ENCODE peak calls at places on chromosome 6, in ten cellular contexts. One of them, this sample, is unnamed.

GRCh38 chr6:110662468-110663211 is 152.6 kb downstream of the CDK19 start:
- DNase-seq in mucosa of descending colon: no peak
- DNase-seq in suprapubic skin: no peak
- DNase-seq in fibroblast of the aortic adventitia: peak
- DNase-seq in GM12865: no peak
- DNase-seq in psoas muscle: no peak
- DNase-seq in astrocyte: no peak
- DNase-seq in HFF-Myc: no peak
- DNase-seq in spleen: no peak
- DNase-seq in neural crest cell: no peak
- DNase-seq in this sample: no peak

GRCh38 chr6:112198582-112198981 is 55.8 kb downstream of the LAMA4 start:
- DNase-seq in HFF-Myc: no peak
- DNase-seq in astrocyte: no peak
- DNase-seq in suprapubic skin: no peak
- DNase-seq in fibroblast of the aortic adventitia: no peak
- DNase-seq in neural crest cell: no peak
- DNase-seq in spleen: no peak
- DNase-seq in psoas muscle: no peak
- DNase-seq in GM12865: no peak
- DNase-seq in mucosa of descending colon: no peak
- DNase-seq in this sample: no peak

GRCh38 chr6:131787955-131788712 is 19.7 kb upstream of the ENPP1 start:
- DNase-seq in astrocyte: peak
- DNase-seq in psoas muscle: peak
- DNase-seq in GM12865: no peak
- DNase-seq in fibroblast of the aortic adventitia: peak
- DNase-seq in spleen: no peak
- DNase-seq in neural crest cell: no peak
- DNase-seq in suprapubic skin: no peak
- DNase-seq in mucosa of descending colon: no peak
- DNase-seq in HFF-Myc: no peak
- DNase-seq in this sample: no peak

GRCh38 chr6:89295981-89296380 is 19.1 kb downstream of the GABRR2 start:
- DNase-seq in mucosa of descending colon: no peak
- DNase-seq in HFF-Myc: no peak
- DNase-seq in GM12865: no peak
- DNase-seq in suprapubic skin: no peak
- DNase-seq in fibroblast of the aortic adventitia: no peak
- DNase-seq in astrocyte: no peak
- DNase-seq in spleen: no peak
- DNase-seq in neural crest cell: no peak
- DNase-seq in psoas muscle: no peak
- DNase-seq in this sample: peak

GRCh38 chr6:150606258-150607043 is 6.8 kb downstream of the PLEKHG1 start:
- DNase-seq in spleen: no peak
- DNase-seq in fibroblast of the aortic adventitia: no peak
- DNase-seq in psoas muscle: no peak
- DNase-seq in suprapubic skin: no peak
- DNase-seq in HFF-Myc: no peak
- DNase-seq in GM12865: no peak
- DNase-seq in mucosa of descending colon: no peak
- DNase-seq in neural crest cell: no peak
- DNase-seq in astrocyte: no peak
- DNase-seq in this sample: no peak

GRCh38 chr6:106787327-106788196 is 158.2 kb downstream of the QRSL1 start:
- DNase-seq in HFF-Myc: no peak
- DNase-seq in neural crest cell: no peak
- DNase-seq in fibroblast of the aortic adventitia: no peak
- DNase-seq in mucosa of descending colon: no peak
- DNase-seq in GM12865: no peak
- DNase-seq in spleen: no peak
- DNase-seq in suprapubic skin: no peak
- DNase-seq in psoas muscle: no peak
- DNase-seq in astrocyte: no peak
- DNase-seq in this sample: no peak

GRCh38 chr6:2132416-2132815 is 113.0 kb downstream of the GMDS start:
- DNase-seq in mucosa of descending colon: no peak
- DNase-seq in psoas muscle: no peak
- DNase-seq in HFF-Myc: no peak
- DNase-seq in suprapubic skin: no peak
- DNase-seq in GM12865: no peak
- DNase-seq in fibroblast of the aortic adventitia: peak
- DNase-seq in spleen: no peak
- DNase-seq in neural crest cell: no peak
- DNase-seq in astrocyte: peak
- DNase-seq in this sample: no peak

GRCh38 chr6:16639689-16640480 is 121.4 kb downstream of the ATXN1 start:
- DNase-seq in HFF-Myc: peak
- DNase-seq in astrocyte: peak
- DNase-seq in psoas muscle: no peak
- DNase-seq in neural crest cell: no peak
- DNase-seq in spleen: no peak
- DNase-seq in suprapubic skin: no peak
- DNase-seq in GM12865: no peak
- DNase-seq in mucosa of descending colon: no peak
- DNase-seq in fibroblast of the aortic adventitia: peak
- DNase-seq in this sample: no peak

DNA sequence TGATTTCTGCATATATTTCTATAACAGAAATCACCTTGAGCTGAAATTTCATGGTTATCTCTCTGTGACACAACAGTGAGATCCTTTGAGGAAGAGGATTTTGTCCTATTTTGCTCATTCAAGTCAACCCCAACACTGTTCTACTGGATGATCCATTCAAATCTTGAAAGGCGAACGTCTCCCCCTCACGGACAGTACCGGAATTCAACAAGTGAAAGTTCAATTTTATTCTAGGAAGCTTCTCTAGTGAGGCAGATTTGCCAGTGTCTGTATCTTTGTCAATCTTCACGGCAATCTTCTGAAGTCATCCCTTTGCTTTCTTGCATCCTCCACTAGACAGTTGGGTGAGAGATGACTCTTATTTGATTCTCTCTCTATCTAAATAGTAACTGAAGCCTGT is 91.7 kb upstream of the PDE7B start:
- DNase-seq in HFF-Myc: no peak
- DNase-seq in astrocyte: peak
- DNase-seq in mucosa of descending colon: no peak
- DNase-seq in psoas muscle: no peak
- DNase-seq in fibroblast of the aortic adventitia: no peak
- DNase-seq in GM12865: peak
- DNase-seq in suprapubic skin: no peak
- DNase-seq in neural crest cell: no peak
- DNase-seq in spleen: no peak
- DNase-seq in this sample: no peak
- TF ChIP-seq CTCF in HFF-Myc: no peak
- TF ChIP-seq CTCF in astrocyte: no peak
- TF ChIP-seq CTCF in mucosa of descending colon: no peak
- TF ChIP-seq CTCF in psoas muscle: no peak
- TF ChIP-seq CTCF in fibroblast of the aortic adventitia: no peak
- TF ChIP-seq CTCF in GM12865: peak
- TF ChIP-seq CTCF in suprapubic skin: no peak
- TF ChIP-seq CTCF in neural crest cell: no peak
- TF ChIP-seq CTCF in spleen: no peak
- TF ChIP-seq CTCF in this sample: no peak

DNA sequence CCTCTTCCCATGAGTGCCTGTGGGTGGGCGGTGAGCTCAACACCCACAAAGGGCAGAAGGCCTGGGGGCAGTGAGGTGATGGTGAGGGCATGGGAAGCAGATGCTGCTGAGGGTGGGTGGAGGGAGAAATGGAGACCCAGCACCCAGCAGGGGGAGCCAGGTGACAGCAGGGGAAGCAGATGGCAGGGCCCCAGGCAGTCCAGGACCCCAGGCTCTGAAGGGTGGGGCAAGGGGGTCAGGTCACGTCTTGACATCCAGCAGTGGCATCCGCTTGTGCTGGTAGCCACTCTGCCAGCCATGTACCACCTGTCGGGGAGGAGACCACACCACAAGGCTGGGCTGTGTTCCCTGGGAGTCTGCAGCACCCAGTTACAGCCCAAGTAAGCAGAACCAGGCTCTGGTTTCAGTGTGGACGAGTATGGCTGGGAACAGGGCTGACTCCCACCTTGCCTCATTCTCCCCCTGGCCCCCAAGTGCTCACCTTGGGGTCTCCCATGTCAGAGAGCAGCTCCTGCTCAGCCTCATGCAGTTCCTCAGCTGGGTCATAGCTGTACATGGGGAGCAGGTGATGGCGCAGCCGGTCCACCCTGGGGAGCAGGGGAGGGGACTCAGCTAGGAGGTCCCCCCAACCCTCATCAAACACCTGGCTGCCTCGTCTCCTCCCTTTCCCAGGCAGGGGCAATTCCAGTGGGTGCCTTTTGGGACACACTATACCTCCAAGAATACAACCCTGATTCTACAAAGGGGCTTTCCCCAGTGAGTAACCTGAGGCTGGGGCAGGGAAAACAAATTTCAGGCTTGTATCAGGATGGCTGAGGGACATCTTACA is 2.0 kb downstream of the SMIM29 start:
- DNase-seq in fibroblast of the aortic adventitia: no peak
- DNase-seq in GM12865: peak
- DNase-seq in spleen: peak
- DNase-seq in mucosa of descending colon: no peak
- DNase-seq in psoas muscle: peak
- DNase-seq in HFF-Myc: no peak
- DNase-seq in neural crest cell: peak
- DNase-seq in suprapubic skin: no peak
- DNase-seq in astrocyte: no peak
- DNase-seq in this sample: no peak
- TF ChIP-seq CTCF in fibroblast of the aortic adventitia: peak
- TF ChIP-seq CTCF in GM12865: peak
- TF ChIP-seq CTCF in spleen: peak
- TF ChIP-seq CTCF in mucosa of descending colon: no peak
- TF ChIP-seq CTCF in psoas muscle: peak
- TF ChIP-seq CTCF in HFF-Myc: peak
- TF ChIP-seq CTCF in neural crest cell: peak
- TF ChIP-seq CTCF in suprapubic skin: no peak
- TF ChIP-seq CTCF in astrocyte: peak
- TF ChIP-seq CTCF in this sample: peak

DNA sequence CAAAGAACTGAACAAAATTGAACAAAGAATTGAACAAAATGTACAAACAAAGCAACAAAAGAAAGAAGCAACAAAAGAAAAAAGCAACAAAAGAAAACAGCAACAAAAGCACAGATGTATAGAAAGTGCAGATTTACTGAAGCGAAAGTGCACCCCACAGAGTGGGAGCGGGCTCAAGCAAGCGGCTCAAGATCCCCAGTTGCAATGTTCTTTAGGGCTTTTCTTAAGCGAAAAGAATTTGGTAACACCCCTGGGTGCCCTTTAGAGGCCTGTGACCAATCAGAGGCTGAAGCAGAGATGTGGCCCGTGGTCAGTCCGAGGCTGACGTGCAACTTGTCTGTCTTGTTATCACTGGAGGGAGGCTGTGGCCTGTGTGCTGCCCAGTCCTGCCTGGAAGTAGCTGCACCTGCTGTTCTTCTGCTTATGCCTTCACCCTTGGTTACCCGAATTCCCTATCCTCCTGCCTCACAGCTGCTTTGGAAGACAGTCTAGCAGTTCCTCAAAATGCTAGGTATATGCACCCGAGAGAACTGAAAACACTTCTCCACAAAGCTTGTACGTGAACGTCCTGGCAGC is 13.2 kb upstream of the KIF25 start:
- DNase-seq in mucosa of descending colon: no peak
- DNase-seq in fibroblast of the aortic adventitia: no peak
- DNase-seq in suprapubic skin: no peak
- DNase-seq in HFF-Myc: no peak
- DNase-seq in spleen: no peak
- DNase-seq in astrocyte: no peak
- DNase-seq in GM12865: no peak
- DNase-seq in neural crest cell: no peak
- DNase-seq in psoas muscle: no peak
- DNase-seq in this sample: no peak
- TF ChIP-seq CTCF in mucosa of descending colon: no peak
- TF ChIP-seq CTCF in fibroblast of the aortic adventitia: no peak
- TF ChIP-seq CTCF in suprapubic skin: no peak
- TF ChIP-seq CTCF in HFF-Myc: no peak
- TF ChIP-seq CTCF in spleen: no peak
- TF ChIP-seq CTCF in astrocyte: no peak
- TF ChIP-seq CTCF in GM12865: no peak
- TF ChIP-seq CTCF in neural crest cell: no peak
- TF ChIP-seq CTCF in psoas muscle: no peak
- TF ChIP-seq CTCF in this sample: no peak

DNA sequence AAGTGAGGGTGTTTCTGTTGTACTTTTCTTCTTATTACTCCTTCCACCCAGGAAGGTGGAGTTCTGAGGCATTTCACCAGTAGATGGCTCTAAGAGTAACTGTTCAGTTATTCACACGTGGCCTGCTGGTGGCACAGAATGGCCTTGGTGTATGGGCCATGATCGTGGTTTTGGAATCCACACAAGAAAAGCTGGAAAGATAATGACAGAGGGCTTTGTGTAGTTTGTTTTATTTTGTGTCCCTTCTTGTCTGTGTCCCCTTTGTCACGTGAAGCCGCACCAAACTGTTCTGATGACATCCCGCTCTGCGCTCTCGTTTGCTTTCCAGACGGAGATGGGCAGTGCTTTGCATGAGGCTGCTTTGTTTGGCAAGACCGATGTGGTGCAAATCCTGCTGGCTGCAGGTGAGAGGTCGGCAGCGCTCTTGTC is 93.4 kb downstream of the ANKS1A start:
- DNase-seq in GM12865: no peak
- DNase-seq in suprapubic skin: no peak
- DNase-seq in fibroblast of the aortic adventitia: peak
- DNase-seq in mucosa of descending colon: no peak
- DNase-seq in spleen: no peak
- DNase-seq in astrocyte: peak
- DNase-seq in neural crest cell: no peak
- DNase-seq in HFF-Myc: no peak
- DNase-seq in psoas muscle: no peak
- DNase-seq in this sample: no peak
- TF ChIP-seq CTCF in GM12865: no peak
- TF ChIP-seq CTCF in suprapubic skin: no peak
- TF ChIP-seq CTCF in fibroblast of the aortic adventitia: peak
- TF ChIP-seq CTCF in mucosa of descending colon: no peak
- TF ChIP-seq CTCF in spleen: no peak
- TF ChIP-seq CTCF in astrocyte: peak
- TF ChIP-seq CTCF in neural crest cell: peak
- TF ChIP-seq CTCF in HFF-Myc: peak
- TF ChIP-seq CTCF in psoas muscle: peak
- TF ChIP-seq CTCF in this sample: peak

This sample was measured in type B pancreatic cell.